ENCODE peak calls at places on chromosome 10, in seven cellular contexts. V, E, Q, Z, O, T and M are unnamed samples.

GRCh38 chr10:1240341-1240775 is 184.2 kb downstream of the WDR37 start:
- DNase-seq in V (no peak), E (no peak), Q (no peak), Z (no peak), O (no peak), T (no peak), M (no peak)

GRCh38 chr10:125156739-125157472 is 3.5 kb downstream of the CTBP2 start:
- DNase-seq in V (no peak), E (no peak), Q (peak), Z (no peak), O (no peak), T (peak), M (no peak)

GRCh38 chr10:63520463-63521388 is 475 bp upstream of the REEP3 start:
- DNase-seq in V (peak), E (peak), Q (peak), Z (peak), O (peak), T (peak), M (peak)

GRCh38 chr10:986137-986825 is 2.0 kb upstream of the GTPBP4 start:
- DNase-seq in V (no peak), E (peak), Q (no peak), Z (peak), O (no peak), T (peak), M (no peak)

GRCh38 chr10:107340345-107340744 is 175.8 kb upstream of the SORCS1 start:
- DNase-seq in V (no peak), E (no peak), Q (no peak), Z (no peak), O (no peak), T (no peak), M (no peak)

GRCh38 chr10:84543077-84543476 is 214.7 kb downstream of the CCSER2 start:
- DNase-seq in V (no peak), E (no peak), Q (no peak), Z (no peak), O (no peak), T (no peak), M (no peak)

GRCh38 chr10:33336606-33337334 is 2.3 kb upstream of the NRP1 start:
- DNase-seq in V (peak), E (peak), Q (peak), Z (no peak), O (peak), T (peak), M (peak)

GRCh38 chr10:46534828-46535524 is 21.5 kb downstream of the GPRIN2 start:
- DNase-seq in V (peak), E (no peak), Q (no peak), Z (no peak), O (no peak), T (no peak), M (no peak)

GRCh38 chr10:57367412-57367811 is 900.3 kb downstream of the IPMK start:
- DNase-seq in V (no peak), E (no peak), Q (no peak), Z (no peak), O (no peak), T (no peak), M (no peak)

GRCh38 chr10:11303671-11304170 is 286.0 kb downstream of the CELF2 start:
- DNase-seq in V (no peak), E (peak), Q (no peak), Z (no peak), O (no peak), T (no peak), M (no peak)

GRCh38 chr10:59807629-59808620 is 54.7 kb upstream of the MRLN start:
- DNase-seq in V (no peak), E (no peak), Q (no peak), Z (no peak), O (no peak), T (no peak), M (no peak)

GRCh38 chr10:50281967-50282522 is 30.7 kb upstream of the ASAH2 start:
- DNase-seq in V (no peak), E (no peak), Q (no peak), Z (no peak), O (no peak), T (no peak), M (no peak)

DNA sequence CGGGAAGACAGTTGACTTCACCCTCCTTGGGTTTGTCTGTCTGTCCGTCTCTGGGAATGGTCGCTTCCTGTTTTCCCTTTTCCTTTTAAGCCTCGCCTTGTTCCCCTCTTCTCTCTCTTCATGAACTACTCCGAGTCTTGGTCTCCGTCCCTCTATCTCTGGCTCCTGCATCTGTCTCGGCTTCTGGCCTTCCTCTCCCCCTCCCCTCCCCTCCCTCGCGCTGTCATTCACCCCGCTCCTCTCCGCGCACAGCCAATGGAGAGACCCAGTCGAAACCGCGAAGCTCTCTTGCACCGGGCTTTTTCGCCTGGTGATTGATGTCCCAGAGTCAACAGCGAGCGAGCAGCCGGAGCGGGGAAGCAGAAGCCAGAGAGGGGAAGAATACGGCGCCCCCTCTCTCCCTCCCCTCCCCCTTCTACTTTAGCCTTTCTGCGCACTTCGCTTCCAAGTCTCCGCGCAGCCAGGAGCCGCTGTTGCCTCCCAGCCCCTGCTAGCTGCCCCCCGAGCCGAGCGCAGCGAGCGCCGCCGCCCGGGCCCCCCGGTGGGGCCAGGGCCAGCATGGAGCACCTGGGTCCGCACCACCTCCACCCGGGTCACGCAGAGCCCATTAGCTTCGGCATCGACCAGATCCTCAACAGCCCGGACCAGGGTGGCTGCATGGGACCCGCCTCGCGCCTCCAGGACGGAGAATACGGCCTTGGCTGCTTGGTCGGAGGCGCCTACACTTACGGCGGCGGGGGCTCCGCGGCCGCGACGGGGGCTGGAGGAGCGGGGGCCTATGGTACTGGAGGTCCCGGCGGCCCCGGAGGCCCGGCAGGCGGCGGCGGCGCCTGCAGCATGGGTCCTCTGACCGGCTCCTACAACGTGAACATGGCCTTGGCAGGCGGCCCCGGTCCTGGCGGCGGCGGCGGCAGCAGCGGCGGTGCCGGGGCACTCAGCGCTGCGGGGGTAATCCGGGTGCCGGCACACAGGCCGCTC is at the start of gene TLX1:
- DNase-seq in V (no peak), E (peak), Q (no peak), Z (no peak), O (no peak), T (peak), M (no peak)
- TF ChIP-seq CTCF in V (no peak), E (no peak), Q (no peak), Z (no peak), O (no peak), T (no peak), M (no peak)

GRCh38 chr10:73769396-73769795 is 12.5 kb upstream of the CHCHD1 start:
- DNase-seq in V (no peak), E (peak), Q (no peak), Z (no peak), O (no peak), T (no peak), M (no peak)

GRCh38 chr10:73774637-73775036 is 7.2 kb upstream of the CHCHD1 start:
- DNase-seq in V (no peak), E (no peak), Q (peak), Z (peak), O (no peak), T (peak), M (peak)

GRCh38 chr10:73773152-73773879 is 8.5 kb upstream of the CHCHD1 start:
- DNase-seq in V (no peak), E (no peak), Q (peak), Z (no peak), O (no peak), T (no peak), M (peak)

GRCh38 chr10:73771722-73772279 is 10.0 kb upstream of the CHCHD1 start:
- DNase-seq in V (peak), E (no peak), Q (peak), Z (peak), O (peak), T (peak), M (peak)

DNA sequence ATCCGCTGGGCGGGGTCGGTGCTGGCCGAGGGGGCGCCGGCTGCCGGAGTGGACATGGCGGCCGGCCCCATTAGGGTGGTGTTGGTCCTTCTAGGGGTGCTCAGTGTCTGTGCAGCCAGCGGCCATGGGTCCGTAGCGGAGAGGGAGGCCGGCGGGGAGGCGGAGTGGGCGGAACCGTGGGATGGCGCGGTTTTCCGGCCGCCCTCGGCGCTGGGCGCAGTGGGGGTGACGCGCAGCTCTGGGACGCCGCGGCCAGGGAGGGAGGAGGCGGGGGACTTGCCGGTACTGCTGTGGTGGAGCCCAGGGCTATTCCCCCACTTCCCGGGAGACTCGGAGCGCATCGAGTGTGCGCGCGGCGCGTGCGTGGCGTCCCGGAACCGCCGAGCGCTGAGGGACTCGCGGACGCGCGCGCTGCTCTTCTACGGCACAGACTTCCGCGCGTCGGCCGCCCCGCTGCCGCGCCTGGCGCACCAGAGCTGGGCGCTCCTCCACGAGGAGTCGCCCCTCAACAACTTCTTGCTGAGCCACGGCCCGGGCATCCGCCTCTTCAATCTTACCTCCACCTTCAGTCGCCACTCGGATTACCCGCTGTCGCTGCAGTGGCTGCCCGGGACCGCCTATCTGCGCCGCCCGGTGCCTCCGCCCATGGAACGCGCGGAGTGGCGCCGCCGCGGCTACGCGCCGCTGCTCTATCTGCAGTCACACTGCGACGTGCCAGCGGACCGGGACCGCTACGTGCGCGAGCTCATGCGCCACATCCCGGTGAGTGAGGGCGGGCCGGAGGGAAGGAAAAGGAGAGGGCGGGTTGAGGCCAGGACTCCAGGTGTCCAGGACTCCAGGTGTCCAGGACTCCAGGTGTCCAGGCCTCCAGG is 9.3 kb upstream of the CHCHD1 start:
- DNase-seq in V (peak), E (peak), Q (peak), Z (peak), O (peak), T (peak), M (peak)
- TF ChIP-seq CTCF in V (no peak), E (no peak), Q (no peak), Z (no peak), O (no peak), T (no peak), M (no peak)

GRCh38 chr10:131474426-131474825 is 162.9 kb upstream of the TCERG1L start:
- DNase-seq in V (no peak), E (no peak), Q (no peak), Z (no peak), O (no peak), T (no peak), M (no peak)

GRCh38 chr10:131478398-131478989 is 167.0 kb upstream of the TCERG1L start:
- DNase-seq in V (no peak), E (no peak), Q (no peak), Z (no peak), O (no peak), T (no peak), M (no peak)

GRCh38 chr10:131475803-131476202 is 164.3 kb upstream of the TCERG1L start:
- DNase-seq in V (no peak), E (no peak), Q (no peak), Z (no peak), O (no peak), T (no peak), M (no peak)

GRCh38 chr10:131475043-131475442 is 163.5 kb upstream of the TCERG1L start:
- DNase-seq in V (no peak), E (no peak), Q (no peak), Z (no peak), O (no peak), T (no peak), M (no peak)

GRCh38 chr10:131477457-131478205 is 166.1 kb upstream of the TCERG1L start:
- DNase-seq in V (no peak), E (no peak), Q (no peak), Z (no peak), O (no peak), T (no peak), M (no peak)
- TF ChIP-seq CTCF in V (no peak), E (no peak), Q (no peak), Z (no peak), O (no peak), T (no peak), M (no peak)

GRCh38 chr10:98487692-98488091 is 41.0 kb upstream of the HPS1 start:
- DNase-seq in V (no peak), E (no peak), Q (no peak), Z (no peak), O (no peak), T (no peak), M (no peak)
- TF ChIP-seq CTCF in V (no peak), E (no peak), Q (no peak), Z (no peak), O (peak), T (no peak), M (no peak)

GRCh38 chr10:82221750-82222149 is 346.8 kb downstream of the NRG3 start:
- DNase-seq in V (no peak), E (no peak), Q (no peak), Z (no peak), O (peak), T (no peak), M (no peak)
- TF ChIP-seq CTCF in V (no peak), E (no peak), Q (no peak), Z (no peak), O (peak), T (no peak), M (no peak)

GRCh38 chr10:103930881-103931280 is 12.9 kb upstream of the STN1 start:
- DNase-seq in V (no peak), E (no peak), Q (no peak), Z (no peak), O (no peak), T (no peak), M (no peak)
- TF ChIP-seq CTCF in V (no peak), E (no peak), Q (no peak), Z (no peak), O (no peak), T (no peak), M (no peak)

GRCh38 chr10:86583983-86584382 is 62.4 kb upstream of the WAPL start:
- DNase-seq in V (no peak), E (no peak), Q (no peak), Z (no peak), O (peak), T (no peak), M (peak)
- TF ChIP-seq CTCF in V (no peak), E (no peak), Q (no peak), Z (no peak), O (peak), T (no peak), M (no peak)

GRCh38 chr10:71750986-71751385 is 22.3 kb downstream of the VSIR start:
- DNase-seq in V (no peak), E (no peak), Q (no peak), Z (no peak), O (no peak), T (no peak), M (no peak)
- TF ChIP-seq CTCF in V (no peak), E (no peak), Q (no peak), Z (no peak), O (no peak), T (no peak), M (no peak)